ENCODE peak calls at places on chromosomes 12 and 14, in eight cellular contexts. One of them, this sample, is unnamed. For H3K4me1 and H3K36me3, the result is how much of the 10 kb centered on the place peaks cover.

GRCh38 chr12:92927436-92928116 is 1.5 kb downstream of the EEA1 start:
- DNase-seq in lower lobe of right lung: no peak
- DNase-seq in CD8-positive, alpha-beta memory T cell: peak
- DNase-seq in ovary: no peak
- DNase-seq in GM23338: peak
- DNase-seq in mesendoderm: peak
- DNase-seq in spleen: no peak
- DNase-seq in CD4-positive, CD25-positive, alpha-beta regulatory T cell: no peak
- DNase-seq in this sample: no peak

GRCh38 chr12:2693204-2693860 is 101.4 kb upstream of the FKBP4 start:
- DNase-seq in lower lobe of right lung: no peak
- DNase-seq in CD8-positive, alpha-beta memory T cell: no peak
- DNase-seq in ovary: no peak
- DNase-seq in GM23338: peak
- DNase-seq in mesendoderm: peak
- DNase-seq in spleen: no peak
- DNase-seq in CD4-positive, CD25-positive, alpha-beta regulatory T cell: no peak
- DNase-seq in this sample: no peak

GRCh38 chr14:101790232-101790631 is 28.7 kb downstream of the PPP2R5C start:
- DNase-seq in lower lobe of right lung: no peak
- DNase-seq in CD8-positive, alpha-beta memory T cell: no peak
- DNase-seq in ovary: no peak
- DNase-seq in GM23338: no peak
- DNase-seq in mesendoderm: no peak
- DNase-seq in spleen: no peak
- DNase-seq in CD4-positive, CD25-positive, alpha-beta regulatory T cell: no peak
- DNase-seq in this sample: no peak

GRCh38 chr12:80400591-80400991 is 43.4 kb upstream of the PTPRQ start:
- DNase-seq in lower lobe of right lung: no peak
- DNase-seq in CD8-positive, alpha-beta memory T cell: no peak
- DNase-seq in ovary: no peak
- DNase-seq in GM23338: peak
- DNase-seq in mesendoderm: peak
- DNase-seq in spleen: no peak
- DNase-seq in CD4-positive, CD25-positive, alpha-beta regulatory T cell: no peak
- DNase-seq in this sample: peak

GRCh38 chr14:35687335-35687939 is 121.7 kb downstream of the RALGAPA1 start:
- DNase-seq in lower lobe of right lung: no peak
- DNase-seq in CD8-positive, alpha-beta memory T cell: peak
- DNase-seq in ovary: no peak
- DNase-seq in GM23338: peak
- DNase-seq in mesendoderm: peak
- DNase-seq in spleen: no peak
- DNase-seq in CD4-positive, CD25-positive, alpha-beta regulatory T cell: peak
- DNase-seq in this sample: no peak

GRCh38 chr14:91942128-91942527 is 5.4 kb downstream of the FBLN5 start:
- DNase-seq in lower lobe of right lung: no peak
- DNase-seq in CD8-positive, alpha-beta memory T cell: no peak
- DNase-seq in ovary: no peak
- DNase-seq in GM23338: no peak
- DNase-seq in mesendoderm: no peak
- DNase-seq in spleen: no peak
- DNase-seq in CD4-positive, CD25-positive, alpha-beta regulatory T cell: no peak
- DNase-seq in this sample: no peak

GRCh38 chr12:100553851-100554404 is 19.6 kb upstream of the GAS2L3 start:
- DNase-seq in lower lobe of right lung: no peak
- DNase-seq in CD8-positive, alpha-beta memory T cell: no peak
- DNase-seq in ovary: peak
- DNase-seq in GM23338: peak
- DNase-seq in mesendoderm: no peak
- DNase-seq in spleen: no peak
- DNase-seq in CD4-positive, CD25-positive, alpha-beta regulatory T cell: no peak
- DNase-seq in this sample: no peak

GRCh38 chr12:113840401-113841042 is 125.6 kb downstream of the RBM19 start:
- DNase-seq in lower lobe of right lung: no peak
- DNase-seq in CD8-positive, alpha-beta memory T cell: no peak
- DNase-seq in ovary: no peak
- DNase-seq in GM23338: no peak
- DNase-seq in mesendoderm: no peak
- DNase-seq in spleen: no peak
- DNase-seq in CD4-positive, CD25-positive, alpha-beta regulatory T cell: no peak
- DNase-seq in this sample: no peak

GRCh38 chr12:73352826-73353225 is 1080.7 kb downstream of the TRHDE start:
- DNase-seq in lower lobe of right lung: no peak
- DNase-seq in CD8-positive, alpha-beta memory T cell: no peak
- DNase-seq in ovary: no peak
- DNase-seq in GM23338: no peak
- DNase-seq in mesendoderm: no peak
- DNase-seq in spleen: no peak
- DNase-seq in CD4-positive, CD25-positive, alpha-beta regulatory T cell: no peak
- DNase-seq in this sample: no peak

GRCh38 chr12:129163461-129163860 is 310.2 kb downstream of the GLT1D1 start:
- DNase-seq in lower lobe of right lung: no peak
- DNase-seq in CD8-positive, alpha-beta memory T cell: no peak
- DNase-seq in ovary: no peak
- DNase-seq in GM23338: no peak
- DNase-seq in mesendoderm: peak
- DNase-seq in spleen: no peak
- DNase-seq in CD4-positive, CD25-positive, alpha-beta regulatory T cell: no peak
- DNase-seq in this sample: no peak

GRCh38 chr12:12819752-12820311 is 6.7 kb downstream of the DDX47 start:
- DNase-seq in lower lobe of right lung: no peak
- DNase-seq in CD8-positive, alpha-beta memory T cell: no peak
- DNase-seq in ovary: no peak
- DNase-seq in GM23338: no peak
- DNase-seq in mesendoderm: peak
- DNase-seq in spleen: no peak
- DNase-seq in CD4-positive, CD25-positive, alpha-beta regulatory T cell: no peak
- DNase-seq in this sample: no peak

GRCh38 chr12:24864796-24865125 is 84.1 kb downstream of the BCAT1 start:
- DNase-seq in lower lobe of right lung: no peak
- DNase-seq in CD8-positive, alpha-beta memory T cell: no peak
- DNase-seq in ovary: no peak
- DNase-seq in GM23338: no peak
- DNase-seq in mesendoderm: peak
- DNase-seq in spleen: no peak
- DNase-seq in CD4-positive, CD25-positive, alpha-beta regulatory T cell: no peak
- DNase-seq in this sample: no peak

GRCh38 chr14:88791629-88792571 is 853 bp downstream of the EML5 start:
- DNase-seq in lower lobe of right lung: peak
- DNase-seq in CD8-positive, alpha-beta memory T cell: no peak
- DNase-seq in ovary: peak
- DNase-seq in GM23338: peak
- DNase-seq in mesendoderm: peak
- DNase-seq in spleen: peak
- DNase-seq in CD4-positive, CD25-positive, alpha-beta regulatory T cell: no peak
- DNase-seq in this sample: peak

GRCh38 chr12:121814429-121815119 is 10.8 kb downstream of the SETD1B start:
- DNase-seq in lower lobe of right lung: peak
- DNase-seq in CD8-positive, alpha-beta memory T cell: no peak
- DNase-seq in ovary: no peak
- DNase-seq in GM23338: no peak
- DNase-seq in mesendoderm: no peak
- DNase-seq in spleen: peak
- DNase-seq in CD4-positive, CD25-positive, alpha-beta regulatory T cell: no peak
- DNase-seq in this sample: peak

GRCh38 chr12:100473716-100474150 is at the start of gene NR1H4:
- DNase-seq in lower lobe of right lung: no peak
- DNase-seq in CD8-positive, alpha-beta memory T cell: no peak
- DNase-seq in ovary: peak
- DNase-seq in GM23338: no peak
- DNase-seq in mesendoderm: no peak
- DNase-seq in spleen: no peak
- DNase-seq in CD4-positive, CD25-positive, alpha-beta regulatory T cell: no peak
- DNase-seq in this sample: no peak

GRCh38 chr12:106358410-106359241 is 1.1 kb downstream of the POLR3B start:
- DNase-seq in lower lobe of right lung: no peak
- DNase-seq in CD8-positive, alpha-beta memory T cell: no peak
- DNase-seq in ovary: no peak
- DNase-seq in GM23338: no peak
- DNase-seq in mesendoderm: peak
- DNase-seq in spleen: no peak
- DNase-seq in CD4-positive, CD25-positive, alpha-beta regulatory T cell: no peak
- DNase-seq in this sample: no peak

GRCh38 chr12:106362971-106363370 is 5.4 kb downstream of the POLR3B start:
- DNase-seq in lower lobe of right lung: no peak
- DNase-seq in CD8-positive, alpha-beta memory T cell: no peak
- DNase-seq in ovary: no peak
- DNase-seq in GM23338: no peak
- DNase-seq in mesendoderm: no peak
- DNase-seq in spleen: no peak
- DNase-seq in CD4-positive, CD25-positive, alpha-beta regulatory T cell: no peak
- DNase-seq in this sample: no peak

GRCh38 chr12:106357549-106358409 is at the start of gene POLR3B:
- DNase-seq in lower lobe of right lung: peak
- DNase-seq in CD8-positive, alpha-beta memory T cell: peak
- DNase-seq in ovary: peak
- DNase-seq in GM23338: peak
- DNase-seq in mesendoderm: peak
- DNase-seq in spleen: peak
- DNase-seq in CD4-positive, CD25-positive, alpha-beta regulatory T cell: peak
- DNase-seq in this sample: peak

GRCh38 chr12:106359620-106360399 is 2.3 kb downstream of the POLR3B start:
- DNase-seq in lower lobe of right lung: no peak
- DNase-seq in CD8-positive, alpha-beta memory T cell: no peak
- DNase-seq in ovary: no peak
- DNase-seq in GM23338: no peak
- DNase-seq in mesendoderm: no peak
- DNase-seq in spleen: no peak
- DNase-seq in CD4-positive, CD25-positive, alpha-beta regulatory T cell: no peak
- DNase-seq in this sample: no peak

GRCh38 chr12:106360400-106360994 is 2.9 kb downstream of the POLR3B start:
- DNase-seq in lower lobe of right lung: no peak
- DNase-seq in CD8-positive, alpha-beta memory T cell: no peak
- DNase-seq in ovary: no peak
- DNase-seq in GM23338: no peak
- DNase-seq in mesendoderm: no peak
- DNase-seq in spleen: no peak
- DNase-seq in CD4-positive, CD25-positive, alpha-beta regulatory T cell: no peak
- DNase-seq in this sample: no peak
- H3K27ac ChIP-seq in lower lobe of right lung: no peak
- H3K27ac ChIP-seq in CD8-positive, alpha-beta memory T cell: no peak
- H3K27ac ChIP-seq in ovary: no peak
- H3K27ac ChIP-seq in GM23338: no peak
- H3K27ac ChIP-seq in mesendoderm: no peak
- H3K27ac ChIP-seq in spleen: no peak
- H3K27ac ChIP-seq in CD4-positive, CD25-positive, alpha-beta regulatory T cell: no peak
- H3K27ac ChIP-seq in this sample: no peak

GRCh38 chr14:77105118-77105517 is 7.1 kb downstream of the CIPC start:
- DNase-seq in lower lobe of right lung: no peak
- DNase-seq in CD8-positive, alpha-beta memory T cell: no peak
- DNase-seq in ovary: no peak
- DNase-seq in GM23338: peak
- DNase-seq in mesendoderm: peak
- DNase-seq in spleen: no peak
- DNase-seq in CD4-positive, CD25-positive, alpha-beta regulatory T cell: no peak
- DNase-seq in this sample: no peak
- H3K4me1 ChIP-seq in lower lobe of right lung: under half
- H3K4me1 ChIP-seq in CD8-positive, alpha-beta memory T cell: under half
- H3K4me1 ChIP-seq in ovary: under half
- H3K4me1 ChIP-seq in GM23338: under half
- H3K4me1 ChIP-seq in mesendoderm: under half
- H3K4me1 ChIP-seq in spleen: under half
- H3K4me1 ChIP-seq in CD4-positive, CD25-positive, alpha-beta regulatory T cell: under half
- H3K4me1 ChIP-seq in this sample: under half

DNA sequence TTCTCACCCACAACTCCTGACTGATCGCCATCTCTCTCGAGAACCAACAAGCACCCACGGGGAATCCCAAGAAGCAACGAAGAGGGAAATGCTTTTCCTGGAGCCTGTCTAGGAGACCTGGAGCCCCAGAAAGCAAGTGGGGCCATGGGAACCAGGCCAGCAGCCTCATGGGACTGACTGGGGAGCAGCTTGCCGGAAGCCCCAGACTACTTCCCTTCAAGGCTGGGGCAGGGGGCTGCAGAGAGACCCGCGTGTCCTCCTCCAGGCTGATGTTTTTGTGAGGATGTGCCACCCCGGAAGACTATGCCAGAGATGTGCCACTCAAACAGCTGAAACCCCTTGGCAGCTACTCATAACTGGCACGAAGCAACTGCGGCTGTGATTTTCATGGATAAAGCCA is 83.8 kb downstream of the ACTN1 start:
- DNase-seq in lower lobe of right lung: no peak
- DNase-seq in CD8-positive, alpha-beta memory T cell: no peak
- DNase-seq in ovary: no peak
- DNase-seq in GM23338: no peak
- DNase-seq in mesendoderm: no peak
- DNase-seq in spleen: no peak
- DNase-seq in CD4-positive, CD25-positive, alpha-beta regulatory T cell: no peak
- DNase-seq in this sample: peak
- H3K36me3 ChIP-seq in lower lobe of right lung: half or more
- H3K36me3 ChIP-seq in CD8-positive, alpha-beta memory T cell: under half
- H3K36me3 ChIP-seq in ovary: under half
- H3K36me3 ChIP-seq in GM23338: under half
- H3K36me3 ChIP-seq in mesendoderm: under half
- H3K36me3 ChIP-seq in spleen: under half
- H3K36me3 ChIP-seq in CD4-positive, CD25-positive, alpha-beta regulatory T cell: under half
- H3K36me3 ChIP-seq in this sample: under half

GRCh38 chr12:105843989-105844768 is 294.6 kb downstream of the NUAK1 start:
- DNase-seq in lower lobe of right lung: no peak
- DNase-seq in CD8-positive, alpha-beta memory T cell: no peak
- DNase-seq in ovary: no peak
- DNase-seq in GM23338: no peak
- DNase-seq in mesendoderm: no peak
- DNase-seq in spleen: no peak
- DNase-seq in CD4-positive, CD25-positive, alpha-beta regulatory T cell: no peak
- DNase-seq in this sample: no peak
- H3K27ac ChIP-seq in lower lobe of right lung: peak
- H3K27ac ChIP-seq in CD8-positive, alpha-beta memory T cell: no peak
- H3K27ac ChIP-seq in ovary: no peak
- H3K27ac ChIP-seq in GM23338: no peak
- H3K27ac ChIP-seq in mesendoderm: no peak
- H3K27ac ChIP-seq in spleen: no peak
- H3K27ac ChIP-seq in CD4-positive, CD25-positive, alpha-beta regulatory T cell: no peak
- H3K27ac ChIP-seq in this sample: no peak